ENCODE peak calls at places on chromosomes 13 and 19, in eight cellular contexts. F, J, Q, C, T, M, N and E are unnamed samples.

GRCh38 chr13:95784891-95785290 is 108.0 kb downstream of the DNAJC3 start:
- DNase-seq in F (no peak), J (no peak), Q (no peak), C (peak; percentile 62), T (no peak), M (peak; percentile 60), N (no peak), E (no peak)

GRCh38 chr13:26051231-26052135 is at the start of gene SHISA2:
- DNase-seq in F (peak; percentile 36), J (peak; percentile 11), Q (no peak), C (peak; percentile 49), T (no peak), M (peak; percentile 87), N (peak; percentile 35), E (no peak)

GRCh38 chr19:18168673-18169381 is 4.8 kb upstream of the IFI30 start:
- DNase-seq in F (no peak), J (no peak), Q (no peak), C (no peak), T (no peak), M (peak; percentile 71), N (no peak), E (no peak)

GRCh38 chr19:8097198-8097597 is 44.6 kb downstream of the CCL25 start:
- DNase-seq in F (no peak), J (no peak), Q (no peak), C (no peak), T (no peak), M (no peak), N (no peak), E (no peak)

GRCh38 chr13:34776984-34777913 is 164.8 kb upstream of the NBEA start:
- DNase-seq in F (no peak), J (no peak), Q (no peak), C (no peak), T (no peak), M (peak; percentile 1), N (no peak), E (no peak)

GRCh38 chr19:15643387-15643786 is 2.7 kb downstream of the CYP4F3 start:
- DNase-seq in F (no peak), J (no peak), Q (no peak), C (no peak), T (no peak), M (no peak), N (no peak), E (no peak)

GRCh38 chr19:36113895-36114762 is 546 bp downstream of the POLR2I start:
- DNase-seq in F (no peak), J (no peak), Q (no peak), C (peak; percentile 23), T (peak; percentile 32), M (peak; percentile 85), N (no peak), E (no peak)

GRCh38 chr13:113879506-113880360 is 15.9 kb upstream of the GAS6 start:
- DNase-seq in F (peak; percentile 48), J (no peak), Q (no peak), C (no peak), T (no peak), M (peak; percentile 62), N (no peak), E (peak; percentile 44)

GRCh38 chr19:10517760-10518443 is 655 bp upstream of the S1PR5 start:
- DNase-seq in F (peak; percentile 31), J (peak; percentile 58), Q (no peak), C (no peak), T (no peak), M (peak; percentile 94), N (no peak), E (no peak)

GRCh38 chr13:110042253-110042652 is 255.9 kb upstream of the IRS2 start:
- DNase-seq in F (no peak), J (no peak), Q (no peak), C (peak; percentile 30), T (no peak), M (peak; percentile 18), N (no peak), E (no peak)

GRCh38 chr19:7636691-7637373 is at the start of gene STXBP2:
- DNase-seq in F (peak; percentile 66), J (no peak), Q (peak; percentile 92), C (no peak), T (peak; percentile 44), M (peak; percentile 86), N (peak; percentile 96), E (no peak)

GRCh38 chr13:77980592-77980991 is 62.0 kb upstream of the EDNRB start:
- DNase-seq in F (no peak), J (no peak), Q (no peak), C (peak; percentile 75), T (no peak), M (peak; percentile 15), N (no peak), E (no peak)

GRCh38 chr13:69856331-69856730 is 251.3 kb upstream of the ATXN8OS start:
- DNase-seq in F (no peak), J (no peak), Q (no peak), C (peak; percentile 0), T (no peak), M (no peak), N (no peak), E (no peak)

GRCh38 chr19:41351339-41352245 is 2.1 kb downstream of the TGFB1 start:
- DNase-seq in F (peak; percentile 72), J (peak; percentile 47), Q (peak; percentile 88), C (peak; percentile 46), T (peak; percentile 75), M (peak; percentile 97), N (peak; percentile 81), E (peak; percentile 69)
- H3K27ac ChIP-seq in F (peak overlapping the region; percentile 95), J (no peak overlapping the region), Q (peak overlapping the region; percentile 95), C (peak overlapping the region; percentile 59), T (peak overlapping the region; percentile 89), M (peak overlapping the region; percentile 29), N (peak overlapping the region; percentile 94), E (peak overlapping the region; percentile 93)

DNA sequence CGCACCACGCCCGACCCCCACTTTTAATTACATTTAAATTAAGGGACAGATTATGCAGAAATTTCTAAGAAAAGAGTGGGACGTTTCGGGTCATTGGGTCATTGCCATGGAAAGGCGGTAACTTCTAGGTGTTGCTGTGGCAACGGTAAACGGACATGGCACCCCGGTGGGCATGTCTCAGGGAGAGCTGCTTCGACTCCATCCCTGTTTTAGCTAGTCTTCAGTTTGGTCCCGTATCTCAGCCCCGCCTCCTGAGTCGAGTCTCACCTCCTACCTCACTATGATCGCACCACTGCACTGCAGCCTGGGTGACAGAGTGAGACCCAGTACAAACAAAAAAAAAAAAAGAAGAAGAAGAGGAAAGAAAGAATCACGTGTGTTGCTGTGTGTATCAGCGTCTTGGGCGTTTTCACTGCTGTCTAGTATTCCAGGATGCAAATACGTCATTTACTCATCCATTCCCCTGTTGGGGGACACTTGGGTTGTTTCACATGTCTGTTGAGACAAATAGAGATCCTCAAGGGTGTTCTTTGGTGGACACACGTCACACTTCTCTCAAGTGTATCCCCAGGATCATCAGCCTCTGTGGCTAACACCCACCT is 41.7 kb downstream of the CELF5 start:
- DNase-seq in F (no peak), J (no peak), Q (no peak), C (no peak), T (no peak), M (peak; percentile 71), N (no peak), E (no peak)
- H3K27ac ChIP-seq in F (no peak overlapping the region), J (no peak overlapping the region), Q (no peak overlapping the region), C (no peak overlapping the region), T (no peak overlapping the region), M (no peak overlapping the region), N (no peak overlapping the region), E (no peak overlapping the region)

GRCh38 chr13:98802548-98802947 is 50.1 kb upstream of the SLC15A1 start:
- DNase-seq in F (no peak), J (no peak), Q (no peak), C (no peak), T (no peak), M (no peak), N (no peak), E (no peak)

GRCh38 chr13:98801626-98802418 is 49.4 kb upstream of the SLC15A1 start:
- DNase-seq in F (no peak), J (no peak), Q (no peak), C (no peak), T (no peak), M (no peak), N (no peak), E (peak; percentile 54)

GRCh38 chr13:98802999-98803666 is 50.7 kb upstream of the SLC15A1 start:
- DNase-seq in F (no peak), J (no peak), Q (no peak), C (no peak), T (no peak), M (peak; percentile 72), N (no peak), E (no peak)

GRCh38 chr13:98807774-98808173 is 55.3 kb upstream of the SLC15A1 start:
- DNase-seq in F (no peak), J (no peak), Q (no peak), C (no peak), T (no peak), M (no peak), N (no peak), E (no peak)

GRCh38 chr13:98804336-98804855 is 51.9 kb upstream of the SLC15A1 start:
- DNase-seq in F (no peak), J (no peak), Q (no peak), C (no peak), T (no peak), M (no peak), N (no peak), E (no peak)
- H3K27ac ChIP-seq in F (no peak overlapping the region), J (no peak overlapping the region), Q (no peak overlapping the region), C (no peak overlapping the region), T (no peak overlapping the region), M (no peak overlapping the region), N (no peak overlapping the region), E (no peak overlapping the region)

DNA sequence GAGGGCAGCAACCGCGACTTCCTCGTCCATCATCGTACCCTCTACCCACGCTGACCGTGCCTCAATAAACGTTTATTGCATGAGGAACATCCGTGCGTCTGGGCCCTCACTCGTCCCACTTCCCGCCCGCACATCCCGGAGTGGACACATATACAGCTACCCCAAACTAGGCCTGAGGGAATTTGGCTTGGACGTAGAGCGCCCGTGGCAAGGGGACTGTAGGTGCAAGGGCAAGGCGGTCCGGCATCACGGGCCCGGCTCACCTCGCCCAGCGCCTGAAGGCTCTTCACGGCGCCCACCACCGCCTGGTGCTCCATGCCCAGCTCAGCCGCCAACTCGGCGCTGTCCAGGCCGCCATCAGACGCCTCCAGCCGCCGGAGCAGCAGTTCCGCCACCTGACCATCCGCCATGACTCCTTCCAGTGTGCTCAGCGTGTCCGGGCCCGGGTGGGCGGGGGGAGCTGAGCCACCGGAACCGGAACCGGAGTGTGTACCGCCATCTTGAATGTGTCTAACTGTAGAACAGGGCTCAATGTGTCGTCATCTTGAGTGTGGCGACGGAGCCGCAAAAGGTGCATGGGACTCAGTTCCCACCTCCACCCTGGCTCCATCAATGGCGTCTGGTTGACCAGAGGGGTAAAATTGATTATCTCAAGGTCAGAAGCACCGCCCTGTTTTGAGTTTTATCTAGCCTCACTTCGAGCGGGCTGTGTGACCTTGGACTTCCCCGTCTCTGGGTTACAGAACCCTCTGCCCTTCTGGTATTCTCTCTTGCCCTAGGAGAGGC is at the start of gene FARSA:
- DNase-seq in F (peak; percentile 92), J (peak; percentile 92), Q (peak; percentile 81), C (peak; percentile 77), T (peak; percentile 93), M (peak; percentile 97), N (peak; percentile 84), E (peak; percentile 97)
- H3K27ac ChIP-seq in F (peak within 1 kb of the TSS; percentile 87), J (peak within 1 kb of the TSS; percentile 81), Q (peak within 1 kb of the TSS; percentile 80), C (peak within 1 kb of the TSS; percentile 63), T (peak within 1 kb of the TSS; percentile 85), M (peak within 1 kb of the TSS; percentile 83), N (peak within 1 kb of the TSS; percentile 29), E (peak within 1 kb of the TSS; percentile 86)

DNA sequence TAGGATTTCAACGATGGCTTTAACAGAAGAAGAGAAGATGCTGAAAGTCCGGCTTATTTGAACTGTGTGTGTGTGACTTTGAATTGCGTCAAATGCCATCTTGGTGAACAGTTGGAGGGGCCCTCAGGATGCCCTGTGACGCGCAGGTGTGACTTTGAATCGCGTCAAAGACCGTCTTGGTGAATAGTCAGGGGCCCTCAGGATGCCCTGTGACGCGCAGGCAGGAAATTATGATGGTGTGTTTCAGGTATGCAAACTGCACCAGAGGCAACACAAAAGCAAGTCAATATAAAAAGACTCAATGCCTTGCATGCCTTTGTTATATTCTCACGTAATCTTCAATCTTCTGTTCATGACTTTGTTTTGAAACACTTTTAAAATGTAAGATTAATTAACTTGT is 29.2 kb downstream of the ATP11A start:
- DNase-seq in F (no peak), J (no peak), Q (no peak), C (peak; percentile 76), T (peak; percentile 5), M (no peak), N (no peak), E (no peak)
- H3K27ac ChIP-seq in F (no peak overlapping the region), J (no peak overlapping the region), Q (no peak overlapping the region), C (peak overlapping the region; percentile 40), T (no peak overlapping the region), M (no peak overlapping the region), N (no peak overlapping the region), E (no peak overlapping the region)